ENCODE peak calls at places on chromosomes 4 and X, in six cellular contexts. D is RPMI7951; X is NCI-H1930; M is activated naive CD8-positive, alpha-beta T cell treated with anti-CD3 and anti-CD28 coated beads for 36 hours; F is ELR; C is activated T-cell treated with anti-CD3 and anti-CD28 coated beads, Interleukin-2, amount 50 U/mL, for 24 hours. H is an unnamed sample.

GRCh38 chrX:147900349-147900748 is 11.4 kb upstream of the FMR1 start:
- DNase-seq in D (peak), M (no peak), C (no peak), F (no peak), X (no peak), H (no peak)

GRCh38 chr4:11408569-11408968 is 20.1 kb downstream of the HS3ST1 start:
- DNase-seq in X (no peak), D (no peak), F (no peak), C (no peak), M (no peak), H (no peak)

GRCh38 chr4:176156656-176157055 is 38.7 kb downstream of the SPATA4 start:
- DNase-seq in X (no peak), C (no peak), F (peak), D (peak), M (no peak), H (peak)

GRCh38 chr4:174181827-174182226 is 101.6 kb downstream of the FBXO8 start:
- DNase-seq in X (no peak), M (no peak), F (peak), C (no peak), D (no peak), H (no peak)

GRCh38 chr4:110106946-110107325 is 91.5 kb downstream of the ELOVL6 start:
- DNase-seq in D (no peak), M (no peak), F (peak), X (no peak), C (no peak), H (no peak)

GRCh38 chr4:179666226-179666625 is 2224.0 kb upstream of the AGA start:
- DNase-seq in F (no peak), M (no peak), C (no peak), X (no peak), D (no peak), H (no peak)

GRCh38 chr4:153573221-153573620 is 107.1 kb downstream of the TMEM131L start:
- DNase-seq in X (no peak), F (no peak), D (no peak), M (no peak), C (no peak), H (no peak)

GRCh38 chr4:109614466-109614865 is 54.4 kb downstream of the MCUB start:
- DNase-seq in D (no peak), X (no peak), M (no peak), C (no peak), F (no peak), H (no peak)

GRCh38 chr4:78560296-78560963 is 8.9 kb downstream of the ANXA3 start:
- DNase-seq in C (no peak), D (peak), X (no peak), F (peak), M (no peak), H (peak)

GRCh38 chrX:108584617-108585211 is 145.1 kb downstream of the COL4A5 start:
- DNase-seq in F (peak), C (no peak), M (no peak), X (peak), D (peak), H (no peak)

GRCh38 chr4:20408596-20408995 is 156.9 kb downstream of the SLIT2 start:
- DNase-seq in F (no peak), D (peak), C (no peak), X (no peak), M (no peak), H (no peak)

GRCh38 chrX:122094611-122095010 is 1047.2 kb downstream of the GLUD2 start:
- DNase-seq in D (peak), M (no peak), C (no peak), F (no peak), X (no peak), H (no peak)

GRCh38 chr4:113976937-113977855 is 2.3 kb downstream of the ARSJ start:
- DNase-seq in F (peak), M (no peak), C (no peak), X (no peak), D (no peak), H (no peak)

GRCh38 chrX:13697440-13697839 is 8.5 kb downstream of the RAB9A start:
- DNase-seq in M (no peak), F (no peak), C (no peak), X (no peak), D (no peak), H (no peak)

GRCh38 chrX:83501003-83501402 is 7.1 kb upstream of the POU3F4 start:
- DNase-seq in C (no peak), M (no peak), X (no peak), D (no peak), F (no peak), H (no peak)

GRCh38 chrX:151517421-151517820 is 46.1 kb upstream of the PASD1 start:
- DNase-seq in D (no peak), M (no peak), F (no peak), C (no peak), X (no peak), H (no peak)

GRCh38 chr4:52715255-52715897 is 35.8 kb downstream of the ERVMER34-1 start:
- DNase-seq in X (no peak), C (no peak), M (no peak), F (no peak), D (no peak), H (no peak)

GRCh38 chr4:7802093-7802726 is 137.5 kb downstream of the AFAP1 start:
- DNase-seq in X (peak), C (peak), D (peak), F (peak), M (peak), H (no peak)

GRCh38 chrX:131762802-131763234 is 218.9 kb downstream of the OR13H1 start:
- DNase-seq in X (no peak), D (peak), F (peak), C (peak), M (no peak), H (no peak)

GRCh38 chrX:111127038-111127437 is 31.0 kb downstream of the PAK3 start:
- DNase-seq in D (no peak), C (no peak), F (no peak), X (no peak), M (no peak), H (no peak)

GRCh38 chrX:153708415-153708814 is 15.8 kb downstream of the BCAP31 start:
- DNase-seq in D (peak), C (peak), F (peak), X (peak), M (peak), H (no peak)

GRCh38 chrX:117510453-117510852 is 606.2 kb downstream of the KLHL13 start:
- DNase-seq in F (no peak), D (no peak), M (no peak), X (no peak), C (no peak), H (no peak)

GRCh38 chrX:140505421-140506337 is 810 bp upstream of the SOX3 start:
- DNase-seq in F (peak), M (no peak), D (no peak), C (no peak), X (peak), H (no peak)

GRCh38 chrX:12505127-12505526 is 286.1 kb upstream of the PRPS2 start:
- DNase-seq in C (no peak), D (no peak), X (no peak), F (no peak), M (no peak), H (no peak)

GRCh38 chrX:41265615-41266014 is 68.3 kb upstream of the DDX3X start:
- DNase-seq in C (peak), D (peak), F (no peak), X (no peak), M (peak), H (no peak)

GRCh38 chrX:46408553-46409407 is 136.4 kb downstream of the ZNF674 start:
- DNase-seq in M (peak), D (peak), C (peak), F (peak), X (peak), H (no peak)

GRCh38 chr4:20552004-20552403 is 148.3 kb upstream of the PACRGL start:
- DNase-seq in D (no peak), F (no peak), X (no peak), C (no peak), M (no peak), H (no peak)

GRCh38 chr4:152690706-152691651 is 11.2 kb upstream of the TMEM154 start:
- DNase-seq in D (no peak), F (peak), C (no peak), M (no peak), X (no peak), H (no peak)

GRCh38 chrX:127943570-127943969 is 108.6 kb downstream of the ACTRT1 start:
- DNase-seq in D (no peak), M (no peak), C (no peak), F (no peak), X (no peak), H (no peak)

GRCh38 chrX:34893741-34894140 is 48.9 kb upstream of the FAM47B start:
- DNase-seq in D (no peak), F (peak), C (no peak), M (no peak), X (no peak), H (no peak)

GRCh38 chrX:131792356-131792749 is 230.7 kb upstream of the STK26 start:
- DNase-seq in M (no peak), F (peak), X (peak), D (no peak), C (peak), H (no peak)

GRCh38 chr4:156991161-156991560 is 19.6 kb upstream of the PDGFC start:
- DNase-seq in C (no peak), D (no peak), M (no peak), F (no peak), X (no peak), H (no peak)